ENCODE peak calls at places on chromosome 2, in five cellular contexts. S is naive thymus-derived CD4-positive, alpha-beta T cell; H is hepatocyte; Q is activated CD4-positive, alpha-beta T cell treated with anti-CD3 and anti-CD28 coated beads, Interleukin-2, amount 10 ng/mL, durations not matched to agents 7 days and 5 days; G is AG09309. B is an unnamed sample.
A peak's percentile ranks its signal among the peaks of the same experiment; 100 is the strongest.

GRCh38 chr2:17136231-17136630 is 382.0 kb downstream of the RAD51AP2 start:
- DNase-seq in S (no peak), H (no peak), Q (no peak), G (no peak), B (no peak)

GRCh38 chr2:175111200-175111657 is 56.8 kb downstream of the ATF2 start:
- DNase-seq in S (no peak), H (peak; percentile 41), Q (no peak), G (peak; percentile 16), B (peak; percentile 79)

GRCh38 chr2:215728504-215729065 is 284.8 kb downstream of the MREG start:
- DNase-seq in S (no peak), H (no peak), Q (no peak), G (peak; percentile 98), B (no peak)

GRCh38 chr2:226578879-226579278 is 220.7 kb downstream of the IRS1 start:
- DNase-seq in S (no peak), H (no peak), Q (no peak), G (no peak), B (no peak)

GRCh38 chr2:127386764-127387654 is 766 bp downstream of the MAP3K2 start:
- DNase-seq in S (peak; percentile 79), H (peak; percentile 94), Q (peak; percentile 83), G (peak; percentile 55), B (peak; percentile 94)

GRCh38 chr2:70041666-70042065 is 45.6 kb upstream of the PCBP1 start:
- DNase-seq in S (no peak), H (no peak), Q (no peak), G (no peak), B (no peak)

GRCh38 chr2:162123806-162124758 is 28.0 kb downstream of the GCG start:
- DNase-seq in S (peak; percentile 26), H (peak; percentile 79), Q (peak; percentile 42), G (no peak), B (peak; percentile 80)

GRCh38 chr2:45259547-45260160 is 250.4 kb upstream of the SIX2 start:
- DNase-seq in S (no peak), H (no peak), Q (no peak), G (no peak), B (peak; percentile 45)

GRCh38 chr2:85945576-85945975 is 56.8 kb upstream of the ST3GAL5 start:
- DNase-seq in S (no peak), H (no peak), Q (no peak), G (no peak), B (peak; percentile 32)

GRCh38 chr2:189191766-189192165 is 12.2 kb upstream of the COL5A2 start:
- DNase-seq in S (no peak), H (no peak), Q (no peak), G (no peak), B (no peak)

GRCh38 chr2:234635284-234635683 is 138.4 kb upstream of the ARL4C start:
- DNase-seq in S (no peak), H (no peak), Q (no peak), G (no peak), B (peak; percentile 8)

GRCh38 chr2:223032187-223033142 is 19.5 kb upstream of the KCNE4 start:
- DNase-seq in S (no peak), H (no peak), Q (no peak), G (no peak), B (no peak)

GRCh38 chr2:1521191-1521877 is 108.1 kb downstream of the TPO start:
- DNase-seq in S (no peak), H (no peak), Q (no peak), G (no peak), B (no peak)

GRCh38 chr2:180040146-180040925 is 33.2 kb upstream of the CWC22 start:
- DNase-seq in S (no peak), H (no peak), Q (no peak), G (peak; percentile 96), B (no peak)

GRCh38 chr2:109636290-109636675 is 22.1 kb downstream of the SOWAHC start:
- DNase-seq in S (no peak), H (no peak), Q (no peak), G (no peak), B (no peak)

GRCh38 chr2:70978388-70979357 is at the start of gene ANKRD53:
- DNase-seq in S (no peak), H (peak; percentile 81), Q (no peak), G (no peak), B (no peak)

GRCh38 chr2:39772086-39772811 is 6.8 kb downstream of the THUMPD2 start:
- DNase-seq in S (no peak), H (no peak), Q (no peak), G (no peak), B (no peak)

GRCh38 chr2:185643434-185643833 is 95.2 kb upstream of the FSIP2 start:
- DNase-seq in S (no peak), H (peak; percentile 43), Q (no peak), G (no peak), B (peak; percentile 75)

GRCh38 chr2:228355897-228356296 is 174.4 kb upstream of the SPHKAP start:
- DNase-seq in S (no peak), H (no peak), Q (no peak), G (no peak), B (no peak)

GRCh38 chr2:196112408-196113039 is 43.9 kb upstream of the DNAH7 start:
- DNase-seq in S (no peak), H (no peak), Q (no peak), G (peak; percentile 83), B (no peak)

GRCh38 chr2:40741532-40741931 is 289.6 kb upstream of the SLC8A1 start:
- DNase-seq in S (no peak), H (no peak), Q (no peak), G (no peak), B (no peak)

GRCh38 chr2:158963036-158963435 is 5.4 kb upstream of the TANC1 start:
- DNase-seq in S (no peak), H (no peak), Q (no peak), G (no peak), B (no peak)

GRCh38 chr2:228181098-228182019 is at the start of gene SPHKAP:
- DNase-seq in S (no peak), H (peak; percentile 17), Q (no peak), G (no peak), B (peak; percentile 43)